ENCODE peak calls at places on chromosomes 7 and 10, in eight cellular contexts. B is naive thymus-derived CD4-positive, alpha-beta T cell; X is adipocyte; G is tibial artery; N is IMR-90; C is amygdala; M is COR-L47; A is NCI-H2081. O is an unnamed sample.
A peak's percentile ranks its signal among the peaks of the same experiment; 100 is the strongest.

GRCh38 chr7:381211-382117 is 91.5 kb downstream of the FOXL3 start:
- DNase-seq in B (peak; percentile 23), X (no peak), G (peak; percentile 8), N (no peak), C (no peak), M (no peak), A (no peak), O (no peak)

GRCh38 chr10:62681211-62681940 is 123.1 kb upstream of the ADO start:
- DNase-seq in B (peak; percentile 84), X (no peak), G (no peak), N (no peak), C (no peak), M (no peak), A (no peak), O (no peak)

GRCh38 chr7:106217089-106217542 is 67.7 kb downstream of the NAMPT start:
- DNase-seq in B (no peak), X (peak; percentile 66), G (peak; percentile 82), N (peak; percentile 42), C (no peak), M (no peak), A (no peak), O (no peak)

GRCh38 chr10:18400201-18400910 is 251.0 kb downstream of the NSUN6 start:
- DNase-seq in B (no peak), X (no peak), G (no peak), N (peak; percentile 3), C (no peak), M (no peak), A (peak; percentile 42), O (no peak)

GRCh38 chr7:14021069-14021468 is 31.6 kb upstream of the ETV1 start:
- DNase-seq in B (no peak), X (peak; percentile 53), G (no peak), N (peak; percentile 84), C (no peak), M (no peak), A (no peak), O (no peak)

GRCh38 chr7:151837285-151838042 is 39.5 kb downstream of the PRKAG2 start:
- DNase-seq in B (no peak), X (no peak), G (no peak), N (no peak), C (no peak), M (no peak), A (no peak), O (no peak)

GRCh38 chr7:129646369-129647021 is 35.0 kb downstream of the NRF1 start:
- DNase-seq in B (no peak), X (peak; percentile 18), G (no peak), N (no peak), C (no peak), M (no peak), A (no peak), O (no peak)

GRCh38 chr10:102117391-102118159 is 2.6 kb downstream of the LDB1 start:
- DNase-seq in B (peak; percentile 62), X (peak; percentile 94), G (peak; percentile 77), N (peak; percentile 73), C (peak; percentile 71), M (peak; percentile 86), A (peak; percentile 83), O (peak; percentile 71)

GRCh38 chr10:122149138-122149606 is 121.9 kb upstream of the BTBD16 start:
- DNase-seq in B (no peak), X (no peak), G (peak; percentile 67), N (peak; percentile 33), C (no peak), M (no peak), A (no peak), O (no peak)

GRCh38 chr7:5824297-5824610 is 42.8 kb upstream of the RNF216 start:
- DNase-seq in B (peak; percentile 37), X (no peak), G (no peak), N (no peak), C (no peak), M (no peak), A (no peak), O (no peak)

GRCh38 chr10:119862524-119862923 is 10.1 kb downstream of the MCMBP start:
- DNase-seq in B (no peak), X (no peak), G (no peak), N (no peak), C (no peak), M (no peak), A (no peak), O (no peak)

GRCh38 chr10:30967654-30968421 is 63.8 kb downstream of the ZNF438 start:
- DNase-seq in B (no peak), X (peak; percentile 61), G (no peak), N (no peak), C (no peak), M (no peak), A (no peak), O (no peak)

GRCh38 chr7:108605582-108606173 is 36.0 kb downstream of the DNAJB9 start:
- DNase-seq in B (no peak), X (no peak), G (no peak), N (peak; percentile 8), C (no peak), M (no peak), A (no peak), O (no peak)

GRCh38 chr7:42254217-42254616 is 17.2 kb upstream of the GLI3 start:
- DNase-seq in B (no peak), X (peak; percentile 52), G (no peak), N (peak; percentile 46), C (no peak), M (no peak), A (no peak), O (no peak)

GRCh38 chr7:77327932-77328628 is 88.1 kb downstream of the GSAP start:
- DNase-seq in B (no peak), X (peak; percentile 27), G (no peak), N (no peak), C (no peak), M (no peak), A (no peak), O (no peak)

GRCh38 chr7:134046594-134047128 is 80.5 kb upstream of the LRGUK start:
- DNase-seq in B (no peak), X (no peak), G (no peak), N (no peak), C (no peak), M (no peak), A (no peak), O (no peak)

GRCh38 chr10:20698837-20699236 is 198.3 kb downstream of the NEBL start:
- DNase-seq in B (no peak), X (no peak), G (no peak), N (no peak), C (no peak), M (no peak), A (no peak), O (no peak)

GRCh38 chr7:18858232-18858631 is 259.2 kb downstream of the TWIST1 start:
- DNase-seq in B (no peak), X (no peak), G (no peak), N (no peak), C (no peak), M (no peak), A (no peak), O (no peak)

GRCh38 chr10:45647118-45647517 is 25.5 kb downstream of the ZFAND4 start:
- DNase-seq in B (no peak), X (no peak), G (no peak), N (no peak), C (no peak), M (no peak), A (no peak), O (no peak)

GRCh38 chr7:11726251-11727155 is 105.5 kb downstream of the THSD7A start:
- DNase-seq in B (no peak), X (peak; percentile 87), G (peak; percentile 27), N (peak; percentile 9), C (no peak), M (no peak), A (no peak), O (peak; percentile 28)

GRCh38 chr7:97025130-97025499 is 484 bp upstream of the DLX5 start:
- DNase-seq in B (no peak), X (peak; percentile 18), G (no peak), N (no peak), C (no peak), M (no peak), A (no peak), O (no peak)

GRCh38 chr7:100008525-100008924 is 6.9 kb upstream of the ZKSCAN1 start:
- DNase-seq in B (no peak), X (no peak), G (no peak), N (no peak), C (no peak), M (no peak), A (no peak), O (no peak)

GRCh38 chr10:128172756-128173155 is 46.5 kb upstream of the MKI67 start:
- DNase-seq in B (no peak), X (no peak), G (no peak), N (no peak), C (no peak), M (no peak), A (no peak), O (no peak)

GRCh38 chr10:7988985-7989384 is 65.5 kb upstream of the GATA3 start:
- DNase-seq in B (no peak), X (no peak), G (no peak), N (no peak), C (no peak), M (no peak), A (no peak), O (no peak)